ENCODE peak calls at places on chromosome 19, in ten cellular contexts. U, X, E, A, Q, G, Z, W, R and L are unnamed samples.
A peak's percentile ranks its signal among the peaks of the same experiment; 100 is the strongest.

GRCh38 chr19:34994286-34994642 is 5.9 kb upstream of the GRAMD1A start:
- DNase-seq in U (no peak), Z (no peak), Q (no peak), W (no peak), A (no peak), X (no peak), E (no peak), R (no peak), G (no peak), L (no peak)

GRCh38 chr19:39230096-39230764 is 14.6 kb downstream of the IFNL3 start:
- DNase-seq in E (no peak), W (no peak), A (no peak), R (no peak), Q (no peak), Z (no peak), G (no peak), U (no peak), X (no peak), L (no peak)

GRCh38 chr19:45046355-45046754 is 7.5 kb downstream of the CLASRP start:
- DNase-seq in W (no peak), A (no peak), Z (no peak), X (no peak), E (no peak), U (no peak), G (no peak), Q (no peak), R (no peak), L (no peak)

GRCh38 chr19:19554074-19555023 is 16.3 kb downstream of the CILP2 start:
- DNase-seq in A (peak; percentile 56), Q (no peak), W (no peak), G (peak; percentile 83), X (no peak), Z (peak; percentile 41), E (peak; percentile 67), R (no peak), U (peak; percentile 32), L (no peak)

GRCh38 chr19:38378866-38379265 is 4.5 kb downstream of the PSMD8 start:
- DNase-seq in W (no peak), Z (no peak), A (no peak), G (no peak), E (no peak), Q (no peak), R (no peak), X (no peak), U (no peak), L (no peak)

GRCh38 chr19:31548941-31549340 is 199.7 kb upstream of the TSHZ3 start:
- DNase-seq in W (no peak), A (peak; percentile 69), Z (peak; percentile 61), U (peak; percentile 11), G (peak; percentile 65), E (no peak), Q (no peak), X (peak; percentile 2), R (no peak), L (peak; percentile 50)

GRCh38 chr19:16836115-16836905 is 7.1 kb downstream of the SIN3B start:
- DNase-seq in X (peak; percentile 20), R (no peak), Z (no peak), G (no peak), U (no peak), Q (no peak), A (peak; percentile 61), W (no peak), E (no peak), L (peak; percentile 11)

GRCh38 chr19:58059003-58059671 is at the start of gene ZNF135:
- DNase-seq in Q (peak; percentile 77), W (no peak), A (peak; percentile 82), U (no peak), E (peak; percentile 17), Z (peak; percentile 84), X (peak; percentile 68), R (no peak), G (peak; percentile 98), L (no peak)

GRCh38 chr19:55956431-55956830 is 8.8 kb downstream of the NLRP8 start:
- DNase-seq in G (no peak), U (no peak), E (no peak), X (no peak), Z (no peak), A (no peak), W (no peak), Q (no peak), R (no peak), L (no peak)

GRCh38 chr19:53422551-53422950 is 9.2 kb upstream of the ZNF761 start:
- DNase-seq in Z (no peak), X (no peak), G (no peak), R (no peak), A (no peak), W (no peak), U (no peak), E (no peak), Q (no peak), L (peak; percentile 62)

GRCh38 chr19:29551774-29552173 is 26.0 kb downstream of the VSTM2B start:
- DNase-seq in U (no peak), W (no peak), R (no peak), E (no peak), X (no peak), G (no peak), Z (no peak), Q (no peak), A (no peak), L (no peak)

GRCh38 chr19:44818470-44818856 is 9.6 kb downstream of the BCAM start:
- DNase-seq in G (no peak), R (no peak), W (no peak), U (no peak), A (no peak), X (no peak), Q (no peak), Z (no peak), E (no peak), L (no peak)

GRCh38 chr19:23758187-23759074 is at the start of gene ZNF681:
- DNase-seq in X (peak; percentile 95), G (peak; percentile 90), E (peak; percentile 77), U (no peak), A (peak; percentile 96), Z (peak; percentile 83), R (no peak), W (peak; percentile 59), Q (peak; percentile 75), L (peak; percentile 94)

GRCh38 chr19:30848626-30849322 is 476.6 kb downstream of the ZNF536 start:
- DNase-seq in W (no peak), U (no peak), E (no peak), G (no peak), X (no peak), R (no peak), A (no peak), Z (no peak), Q (no peak), L (no peak)